ENCODE peak calls at places on chromosomes 4 and X, in five cellular contexts. X is IMR-90, P is tibial artery, F is MM.1S, N is K562. G is an unnamed sample.

GRCh38 chrX:13719192-13719856 is 15.1 kb downstream of the TRAPPC2 start:
- DNase-seq in X (peak; percentile 36), P (no peak), F (no peak), N (no peak), G (no peak)

GRCh38 chrX:39905475-39905889 is 192.3 kb downstream of the BCOR start:
- DNase-seq in X (peak; percentile 19), P (no peak), F (no peak), N (peak; percentile 38), G (no peak)

GRCh38 chr4:65635051-65635821 is 35.1 kb downstream of the EPHA5 start:
- DNase-seq in X (no peak), P (no peak), F (no peak), N (no peak), G (peak; percentile 39)

GRCh38 chrX:16316336-16316735 is 149.1 kb downstream of the MAGEB17 start:
- DNase-seq in X (no peak), P (no peak), F (no peak), N (no peak), G (no peak)

GRCh38 chr4:139761461-139761860 is 95.8 kb downstream of the MGST2 start:
- DNase-seq in X (peak; percentile 23), P (no peak), F (no peak), N (peak; percentile 37), G (no peak)

GRCh38 chr4:124710253-124710849 is 2.2 kb downstream of the ANKRD50 start:
- DNase-seq in X (peak; percentile 34), P (no peak), F (no peak), N (peak; percentile 12), G (no peak)

GRCh38 chrX:13357925-13358324 is 38.1 kb upstream of the ATXN3L start:
- DNase-seq in X (peak; percentile 10), P (no peak), F (no peak), N (no peak), G (no peak)

GRCh38 chr4:184262901-184263300 is 45.2 kb upstream of the ENPP6 start:
- DNase-seq in X (peak; percentile 53), P (no peak), F (no peak), N (no peak), G (no peak)

GRCh38 chr4:127783971-127784519 is 1.9 kb downstream of the HSPA4L start:
- DNase-seq in X (no peak), P (no peak), F (no peak), N (peak; percentile 20), G (no peak)

GRCh38 chrX:140913802-140914501 is 88.4 kb upstream of the SPANXB1 start:
- DNase-seq in X (no peak), P (no peak), F (no peak), N (no peak), G (no peak)

GRCh38 chrX:108217877-108218276 is 126.3 kb downstream of the ATG4A start:
- DNase-seq in X (no peak), P (no peak), F (no peak), N (no peak), G (no peak)

GRCh38 chrX:93673869-93674271 is at the start of gene FAM133A:
- DNase-seq in X (peak; percentile 4), P (no peak), F (peak; percentile 9), N (no peak), G (no peak)

GRCh38 chr4:147173797-147174196 is 228.1 kb upstream of the TTC29 start:
- DNase-seq in X (no peak), P (no peak), F (no peak), N (no peak), G (no peak)

GRCh38 chr4:24876431-24876830 is 36.4 kb downstream of the CCDC149 start:
- DNase-seq in X (no peak), P (no peak), F (no peak), N (no peak), G (no peak)

GRCh38 chr4:64230709-64231310 is 178.4 kb downstream of the TECRL start:
- DNase-seq in X (peak; percentile 4), P (no peak), F (peak; percentile 27), N (peak; percentile 23), G (peak; percentile 2)

GRCh38 chrX:153582896-153583295 is 16.0 kb downstream of the CCNQ start:
- DNase-seq in X (peak; percentile 37), P (peak; percentile 25), F (peak; percentile 28), N (peak; percentile 62), G (no peak)

GRCh38 chr4:48653217-48654014 is 126.7 kb downstream of the FRYL start:
- DNase-seq in X (peak; percentile 79), P (peak; percentile 39), F (no peak), N (peak; percentile 32), G (no peak)

GRCh38 chrX:149572743-149573142 is 14.5 kb downstream of the MAGEA9B start:
- DNase-seq in X (no peak), P (no peak), F (no peak), N (peak; percentile 52), G (no peak)

GRCh38 chr4:124307143-124307542 is 405.4 kb downstream of the ANKRD50 start:
- DNase-seq in X (no peak), P (no peak), F (no peak), N (no peak), G (no peak)

GRCh38 chr4:123416462-123416861 is 19.9 kb downstream of the SPRY1 start:
- DNase-seq in X (no peak), P (no peak), F (no peak), N (no peak), G (no peak)

GRCh38 chr4:72136429-72136828 is 104.6 kb downstream of the NPFFR2 start:
- DNase-seq in X (no peak), P (no peak), F (no peak), N (no peak), G (no peak)

GRCh38 chr4:40688446-40689095 is 58.9 kb upstream of the RBM47 start:
- DNase-seq in X (no peak), P (no peak), F (no peak), N (no peak), G (no peak)

GRCh38 chr4:878796-879729 is 53.1 kb downstream of the GAK start:
- DNase-seq in X (no peak), P (no peak), F (no peak), N (no peak), G (no peak)

GRCh38 chr4:186029731-186030421 is 39.1 kb upstream of the TLR3 start:
- DNase-seq in X (peak; percentile 5), P (peak; percentile 86), F (no peak), N (no peak), G (no peak)

GRCh38 chr4:138275946-138276621 is 33.9 kb upstream of the SLC7A11 start:
- DNase-seq in X (peak; percentile 91), P (no peak), F (no peak), N (no peak), G (no peak)

GRCh38 chr4:153623491-153623890 is 60.6 kb upstream of the TLR2 start:
- DNase-seq in X (no peak), P (no peak), F (peak; percentile 9), N (no peak), G (no peak)

GRCh38 chr4:80321341-80321740 is 14.2 kb upstream of the CFAP299 start:
- DNase-seq in X (no peak), P (no peak), F (no peak), N (no peak), G (no peak)

GRCh38 chr4:177487977-177488376 is 45.7 kb upstream of the AGA start:
- DNase-seq in X (peak; percentile 12), P (no peak), F (no peak), N (no peak), G (no peak)

GRCh38 chr4:1048781-1049590 is 37.6 kb downstream of the FGFRL1 start:
- DNase-seq in X (no peak), P (no peak), F (no peak), N (no peak), G (no peak)

GRCh38 chr4:15551740-15552446 is 82.2 kb downstream of the CC2D2A start:
- DNase-seq in X (no peak), P (no peak), F (no peak), N (no peak), G (no peak)

GRCh38 chr4:25982962-25983361 is 68.9 kb downstream of the SMIM20 start:
- DNase-seq in X (no peak), P (no peak), F (no peak), N (no peak), G (no peak)

GRCh38 chrX:40008841-40009461 is 88.8 kb downstream of the BCOR start:
- DNase-seq in X (no peak), P (no peak), F (no peak), N (no peak), G (no peak)

GRCh38 chr4:152983774-152984411 is 47.8 kb downstream of the FHDC1 start:
- DNase-seq in X (peak; percentile 45), P (no peak), F (no peak), N (no peak), G (no peak)

GRCh38 chr4:176805155-176805554 is 12.4 kb upstream of the VEGFC start:
- DNase-seq in X (peak; percentile 66), P (no peak), F (no peak), N (no peak), G (no peak)

GRCh38 chr4:7828926-7829325 is 110.7 kb downstream of the AFAP1 start:
- DNase-seq in X (peak; percentile 89), P (peak; percentile 13), F (no peak), N (no peak), G (no peak)

GRCh38 chr4:73718375-73719373 is 21.7 kb upstream of the CXCL8 start:
- DNase-seq in X (no peak), P (no peak), F (peak; percentile 34), N (no peak), G (no peak)

GRCh38 chrX:19805054-19805690 is 82.2 kb downstream of the SH3KBP1 start:
- DNase-seq in X (no peak), P (no peak), F (no peak), N (no peak), G (no peak)

DNA sequence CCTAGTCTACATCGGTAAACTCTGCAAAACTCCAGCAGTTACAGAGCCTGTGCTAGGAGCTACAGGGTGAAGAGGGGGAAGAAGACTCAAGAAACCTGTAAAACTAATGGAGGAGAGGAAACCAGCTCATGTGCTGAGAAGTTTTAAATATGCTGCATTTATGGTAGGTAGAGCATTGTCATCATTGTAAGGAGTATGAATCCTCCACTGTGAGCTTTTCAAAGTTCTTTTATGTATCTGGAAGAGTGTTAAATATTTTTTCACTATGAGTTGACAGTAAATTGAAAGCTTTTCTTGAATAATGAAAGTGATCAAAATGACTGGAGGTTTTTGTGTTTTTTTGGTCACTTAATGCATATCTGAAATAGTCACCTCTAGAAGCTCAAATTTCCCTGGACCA is 46.2 kb downstream of the SEPTIN11 start:
- DNase-seq in X (no peak), P (no peak), F (no peak), N (no peak), G (no peak)
- H3K4me1 ChIP-seq in X (peaks cover 17% of the 10 kb centered on the region), P (no peaks in the 10 kb centered on the region), F (peaks cover 32% of the 10 kb centered on the region), N (no peaks in the 10 kb centered on the region), G (peaks cover 1% of the 10 kb centered on the region)

GRCh38 chr4:162984621-162985020 is 182.1 kb downstream of the NAF1 start:
- DNase-seq in X (no peak), P (no peak), F (no peak), N (no peak), G (no peak)
- H3K4me3 ChIP-seq in X (no peak overlapping the region), P (no peak overlapping the region), F (no peak overlapping the region), N (no peak overlapping the region), G (no peak overlapping the region)

DNA sequence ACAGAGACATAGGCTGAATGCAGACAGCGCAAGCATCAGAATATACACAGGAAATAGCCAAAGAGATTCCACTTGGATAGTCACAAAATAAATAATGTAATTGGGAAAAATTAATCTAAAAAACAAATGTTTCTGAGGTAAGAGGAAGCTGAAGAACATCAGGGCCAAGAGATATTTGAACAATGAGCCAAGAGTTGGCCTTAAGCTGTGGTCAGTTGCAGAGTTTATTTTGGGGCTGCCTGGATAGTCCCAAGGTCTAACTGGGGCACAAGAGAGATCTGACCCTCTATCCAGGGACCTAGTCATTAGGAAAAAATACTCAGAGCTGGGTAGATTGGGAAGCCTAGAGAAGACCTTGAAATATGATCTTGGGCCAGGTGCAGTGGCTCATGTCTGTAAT is 31.3 kb upstream of the FGF16 start:
- DNase-seq in X (no peak), P (no peak), F (no peak), N (no peak), G (no peak)
- H3K9me3 ChIP-seq in X (no peaks in the 10 kb centered on the region), P (no peaks in the 10 kb centered on the region), F (no peaks in the 10 kb centered on the region), N (no peaks in the 10 kb centered on the region), G (no peaks in the 10 kb centered on the region)

GRCh38 chr4:2077537-2078460 is 18.7 kb downstream of the NAT8L start:
- DNase-seq in X (no peak), P (no peak), F (no peak), N (no peak), G (no peak)
- H3K4me1 ChIP-seq in X (no peaks in the 10 kb centered on the region), P (no peaks in the 10 kb centered on the region), F (no peaks in the 10 kb centered on the region), N (peaks cover 37% of the 10 kb centered on the region), G (no peaks in the 10 kb centered on the region)